ENCODE peak calls at places on chromosomes 6 and 20, in six cellular contexts. V is fibroblast of pulmonary artery, P is GM20000, Y is kidney, B is sigmoid colon, Q is heart right ventricle. Z is an unnamed sample.

GRCh38 chr6:33278810-33279209 is 1.9 kb downstream of the B3GALT4 start:
- DNase-seq in V (no peak), P (no peak), Y (peak), B (no peak), Q (no peak), Z (no peak)

GRCh38 chr20:18904624-18905023 is 91.0 kb downstream of the SCP2D1 start:
- DNase-seq in V (no peak), P (no peak), Y (no peak), B (no peak), Q (no peak), Z (no peak)

GRCh38 chr20:37576911-37577310 is 49.2 kb upstream of the BLCAP start:
- DNase-seq in V (no peak), P (no peak), Y (no peak), B (peak), Q (no peak), Z (no peak)

GRCh38 chr6:11021003-11021402 is 23.1 kb downstream of the ELOVL2 start:
- DNase-seq in V (no peak), P (no peak), Y (no peak), B (no peak), Q (no peak), Z (no peak)

GRCh38 chr20:8766868-8767390 is 302.0 kb upstream of the PLCB4 start:
- DNase-seq in V (no peak), P (no peak), Y (no peak), B (no peak), Q (no peak), Z (no peak)

GRCh38 chr6:37171141-37171969 is 1.4 kb downstream of the PIM1 start:
- DNase-seq in V (peak), P (no peak), Y (peak), B (peak), Q (peak), Z (peak)

GRCh38 chr6:89501239-89501638 is 68.3 kb downstream of the ANKRD6 start:
- DNase-seq in V (no peak), P (no peak), Y (no peak), B (no peak), Q (no peak), Z (peak)

GRCh38 chr6:168132531-168133184 is 53.6 kb upstream of the FRMD1 start:
- DNase-seq in V (peak), P (no peak), Y (peak), B (peak), Q (peak), Z (peak)

GRCh38 chr6:44256291-44257006 is 879 bp downstream of the SLC35B2 start:
- DNase-seq in V (no peak), P (no peak), Y (peak), B (no peak), Q (no peak), Z (no peak)

GRCh38 chr6:44540881-44541280 is 153.4 kb downstream of the CDC5L start:
- DNase-seq in V (no peak), P (no peak), Y (no peak), B (no peak), Q (no peak), Z (no peak)

GRCh38 chr6:56238352-56238751 is 9.0 kb downstream of the COL21A1 start:
- DNase-seq in V (no peak), P (no peak), Y (no peak), B (no peak), Q (no peak), Z (no peak)

GRCh38 chr6:46584586-46584985 is 68.0 kb downstream of the CYP39A1 start:
- DNase-seq in V (no peak), P (no peak), Y (no peak), B (no peak), Q (no peak), Z (peak)

GRCh38 chr6:43180985-43181384 is 1.0 kb upstream of the CUL9 start:
- DNase-seq in V (no peak), P (no peak), Y (peak), B (no peak), Q (no peak), Z (peak)

GRCh38 chr6:133630651-133631050 is 258.3 kb upstream of the TCF21 start:
- DNase-seq in V (no peak), P (no peak), Y (no peak), B (no peak), Q (no peak), Z (peak)

GRCh38 chr6:166514196-166514595 is 72.3 kb downstream of the RAMACL start:
- DNase-seq in V (no peak), P (no peak), Y (no peak), B (no peak), Q (no peak), Z (no peak)

GRCh38 chr6:164911873-164912580 is 397.4 kb downstream of the C6orf118 start:
- DNase-seq in V (no peak), P (no peak), Y (no peak), B (no peak), Q (peak), Z (no peak)

GRCh38 chr6:139882977-139883728 is 508.7 kb upstream of the CITED2 start:
- DNase-seq in V (peak), P (no peak), Y (no peak), B (no peak), Q (no peak), Z (peak)

GRCh38 chr6:44480097-44480539 is 92.6 kb downstream of the CDC5L start:
- DNase-seq in V (no peak), P (no peak), Y (no peak), B (no peak), Q (no peak), Z (no peak)

GRCh38 chr6:4446982-4447381 is 311.6 kb upstream of the ECI2 start:
- DNase-seq in V (peak), P (no peak), Y (no peak), B (no peak), Q (no peak), Z (peak)

GRCh38 chr6:31579546-31580445 is 2.4 kb downstream of the LTB start:
- DNase-seq in V (no peak), P (peak), Y (no peak), B (no peak), Q (no peak), Z (no peak)

GRCh38 chr6:31763617-31763940 is 1.1 kb downstream of the SAPCD1 start:
- DNase-seq in V (peak), P (no peak), Y (peak), B (no peak), Q (peak), Z (peak)

GRCh38 chr6:111871725-111872520 is 1.3 kb downstream of the FYN start:
- DNase-seq in V (peak), P (peak), Y (peak), B (peak), Q (peak), Z (no peak)

GRCh38 chr6:104954091-104954797 is 2.7 kb upstream of the LIN28B start:
- DNase-seq in V (no peak), P (no peak), Y (no peak), B (no peak), Q (no peak), Z (no peak)

GRCh38 chr20:44633872-44634600 is 17.5 kb downstream of the ADA start:
- DNase-seq in V (no peak), P (no peak), Y (no peak), B (no peak), Q (no peak), Z (no peak)

GRCh38 chr6:25781134-25781533 is 26.6 kb downstream of the SLC17A4 start:
- DNase-seq in V (no peak), P (no peak), Y (no peak), B (no peak), Q (no peak), Z (no peak)

GRCh38 chr6:55617272-55617671 is 38.3 kb upstream of the HMGCLL1 start:
- DNase-seq in V (peak), P (peak), Y (no peak), B (no peak), Q (no peak), Z (peak)

GRCh38 chr6:127365874-127366273 is 22.5 kb upstream of the ECHDC1 start:
- DNase-seq in V (no peak), P (no peak), Y (no peak), B (no peak), Q (no peak), Z (no peak)

GRCh38 chr6:127195833-127196232 is 70.8 kb upstream of the RNF146 start:
- DNase-seq in V (no peak), P (no peak), Y (no peak), B (no peak), Q (no peak), Z (no peak)

GRCh38 chr20:36462440-36463211 is 78.7 kb upstream of the MYL9 start:
- DNase-seq in V (peak), P (no peak), Y (peak), B (peak), Q (peak), Z (peak)

GRCh38 chr20:49280463-49281058 is 2.7 kb upstream of the ZNFX1 start:
- DNase-seq in V (no peak), P (no peak), Y (no peak), B (no peak), Q (no peak), Z (no peak)

GRCh38 chr20:57433658-57434389 is 42.6 kb downstream of the RBM38 start:
- DNase-seq in V (no peak), P (no peak), Y (no peak), B (no peak), Q (no peak), Z (no peak)

GRCh38 chr6:34239893-34240292 is 3.2 kb downstream of the HMGA1 start:
- DNase-seq in V (no peak), P (peak), Y (peak), B (peak), Q (no peak), Z (no peak)

Z was measured in astrocyte.